ENCODE peak calls at places on chromosomes 16 and 17, in nine cellular contexts. U, X, V, K, B, M, H, Z and T are unnamed samples.

GRCh38 chr16:57801856-57802634 is at the start of gene KIFC3:
- DNase-seq in Z (peak; percentile 47), V (peak; percentile 72), B (peak; percentile 93), X (peak; percentile 84), M (peak; percentile 93), K (peak; percentile 92), H (peak; percentile 92), U (no peak), T (peak; percentile 88)

GRCh38 chr16:68257251-68257905 is 6.9 kb upstream of the SLC7A6 start:
- DNase-seq in B (no peak), Z (peak; percentile 33), K (no peak), X (no peak), V (peak; percentile 20), H (peak; percentile 29), M (no peak), U (no peak), T (no peak)

GRCh38 chr17:50785942-50786570 is 18.7 kb upstream of the ANKRD40CL start:
- DNase-seq in K (no peak), V (peak; percentile 90), H (peak; percentile 73), U (no peak), M (no peak), Z (no peak), B (peak; percentile 57), X (peak; percentile 65), T (no peak)

GRCh38 chr16:68387301-68387700 is 61.0 kb downstream of the SMPD3 start:
- DNase-seq in Z (peak; percentile 95), H (no peak), B (no peak), U (no peak), K (no peak), M (no peak), V (no peak), X (no peak), T (no peak)

GRCh38 chr16:2969545-2970521 is 685 bp downstream of the PAQR4 start:
- DNase-seq in K (peak; percentile 59), M (peak; percentile 92), U (peak; percentile 42), H (peak; percentile 80), B (no peak), X (peak; percentile 32), V (peak; percentile 49), Z (peak; percentile 51), T (peak; percentile 59)

GRCh38 chr16:76483510-76483909 is 206.3 kb downstream of the CNTNAP4 start:
- DNase-seq in U (no peak), Z (no peak), B (no peak), X (no peak), M (no peak), K (no peak), V (no peak), H (no peak), T (no peak)

GRCh38 chr16:83356266-83356665 is 451.5 kb upstream of the HSBP1 start:
- DNase-seq in X (peak; percentile 71), K (peak; percentile 12), V (peak; percentile 65), M (no peak), Z (peak; percentile 45), B (no peak), H (peak; percentile 78), U (peak; percentile 39), T (no peak)

GRCh38 chr17:63173450-63173849 is 207.4 kb downstream of the TANC2 start:
- DNase-seq in M (no peak), V (no peak), X (no peak), K (no peak), B (no peak), H (no peak), U (no peak), Z (no peak), T (no peak)

GRCh38 chr17:27559506-27559931 is 71.5 kb upstream of the LGALS9 start:
- DNase-seq in B (peak; percentile 76), Z (no peak), V (peak; percentile 87), X (peak; percentile 95), M (peak; percentile 60), K (peak; percentile 50), H (peak; percentile 74), U (no peak), T (no peak)

GRCh38 chr16:46920402-46921068 is 36.4 kb downstream of the GPT2 start:
- DNase-seq in H (no peak), V (no peak), B (no peak), Z (peak; percentile 60), M (no peak), X (no peak), U (no peak), K (no peak), T (no peak)

DNA sequence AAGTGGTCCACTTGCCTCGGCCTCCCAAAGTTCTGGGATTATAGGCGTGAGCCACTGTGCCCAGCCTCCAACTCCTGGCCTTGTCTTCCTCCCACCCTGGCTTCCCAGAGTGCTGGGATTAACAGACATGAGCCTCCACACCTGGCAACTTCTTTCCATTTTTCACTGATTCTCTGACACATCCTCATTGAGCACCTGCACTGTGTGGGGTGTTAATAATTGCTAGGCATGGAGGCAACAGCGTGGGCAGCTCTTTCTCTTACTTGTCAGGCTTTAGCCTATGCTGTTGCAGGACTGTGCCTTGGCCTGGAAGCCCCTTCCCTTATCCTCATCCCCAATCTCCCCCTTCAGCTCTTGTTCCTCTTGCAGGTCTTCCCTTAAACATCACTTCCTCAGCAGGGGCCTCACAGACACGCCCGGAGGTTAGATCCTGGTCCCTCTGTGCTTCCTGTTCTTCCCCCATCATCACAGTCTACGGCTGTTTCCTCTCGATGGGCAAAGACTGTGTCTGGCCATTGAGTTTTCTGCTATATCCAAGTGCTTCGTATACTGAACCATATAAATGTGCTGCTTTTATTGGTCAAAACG is 7.9 kb downstream of the QPRT start:
- DNase-seq in H (no peak), K (no peak), Z (no peak), V (no peak), M (no peak), X (no peak), B (no peak), U (no peak), T (no peak)
- H3K27ac ChIP-seq in H (no peak overlapping the region), K (no peak overlapping the region), Z (no peak overlapping the region), V (no peak overlapping the region), M (no peak overlapping the region), X (no peak overlapping the region), B (no peak overlapping the region), U (no peak overlapping the region), T (no peak overlapping the region)

GRCh38 chr17:5237541-5238016 is 2.9 kb upstream of the SCIMP start:
- DNase-seq in B (no peak), K (peak; percentile 36), H (peak; percentile 65), M (peak; percentile 80), V (peak; percentile 50), X (peak; percentile 69), U (peak; percentile 37), Z (peak; percentile 59), T (peak; percentile 26)

GRCh38 chr17:5238333-5238732 is 3.7 kb upstream of the SCIMP start:
- DNase-seq in U (no peak), X (no peak), Z (no peak), H (no peak), V (no peak), B (no peak), K (no peak), M (peak; percentile 53), T (no peak)

GRCh38 chr17:5241861-5242671 is 7.4 kb upstream of the SCIMP start:
- DNase-seq in H (no peak), V (no peak), K (no peak), B (no peak), M (peak; percentile 78), Z (peak; percentile 87), X (no peak), U (no peak), T (no peak)

GRCh38 chr17:5234645-5235576 is at the start of gene SCIMP:
- DNase-seq in M (peak; percentile 85), Z (no peak), U (no peak), H (no peak), K (peak; percentile 49), B (no peak), X (no peak), V (no peak), T (peak; percentile 23)

DNA sequence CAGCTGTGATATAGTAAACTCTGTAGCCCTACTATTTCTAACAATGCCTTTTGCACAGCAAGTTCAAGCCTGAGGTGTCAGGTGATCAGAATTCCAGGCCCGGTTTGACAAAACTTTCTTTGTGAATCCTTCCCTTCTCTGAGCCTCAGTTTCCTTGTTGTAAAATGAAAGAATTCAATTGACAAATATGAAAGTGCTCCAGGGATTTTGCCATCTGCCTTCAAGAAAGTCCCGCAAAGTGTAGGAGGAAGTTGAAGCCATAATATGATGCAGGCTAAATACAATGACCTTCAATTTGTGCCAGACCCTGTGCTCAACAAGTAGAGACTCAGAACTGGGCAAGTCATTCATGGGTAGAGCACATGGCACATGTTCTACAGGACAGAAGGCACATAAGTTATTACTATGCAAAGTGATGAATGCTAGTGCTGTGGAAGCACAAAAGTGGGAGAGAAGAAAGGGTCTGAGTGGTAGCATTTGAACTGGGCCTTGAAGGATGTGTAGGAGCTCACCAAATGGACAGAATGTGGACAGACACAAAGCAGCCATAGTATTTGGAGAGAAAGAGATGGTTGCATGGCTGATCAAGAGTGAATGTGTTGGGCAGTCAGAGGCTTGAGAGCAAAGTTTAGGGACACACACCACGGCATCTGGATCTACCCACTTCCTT is 2.3 kb upstream of the SCIMP start:
- DNase-seq in V (no peak), X (no peak), U (no peak), M (no peak), H (no peak), B (no peak), Z (no peak), K (no peak), T (no peak)
- H3K27ac ChIP-seq in V (no peak overlapping the region), X (no peak overlapping the region), U (no peak overlapping the region), M (peak overlapping the region; percentile 66), H (no peak overlapping the region), B (no peak overlapping the region), Z (no peak overlapping the region), K (no peak overlapping the region), T (no peak overlapping the region)

GRCh38 chr16:49596119-49596518 is 222.5 kb downstream of the C16orf78 start:
- DNase-seq in H (no peak), V (peak; percentile 15), X (peak; percentile 64), U (no peak), Z (no peak), B (no peak), M (no peak), K (no peak), T (no peak)
- H3K27ac ChIP-seq in H (no peak overlapping the region), V (no peak overlapping the region), X (no peak overlapping the region), U (no peak overlapping the region), Z (peak overlapping the region; percentile 62), B (peak overlapping the region; percentile 72), M (no peak overlapping the region), K (peak overlapping the region; percentile 58), T (peak overlapping the region; percentile 56)

GRCh38 chr17:44830359-44831269 is 527 bp upstream of the GJC1 start:
- DNase-seq in V (no peak), X (peak; percentile 52), B (peak; percentile 42), K (peak; percentile 19), Z (no peak), H (peak; percentile 64), M (peak; percentile 64), U (no peak), T (no peak)
- H3K27ac ChIP-seq in V (peak overlapping the region; percentile 66), X (peak overlapping the region; percentile 82), B (no peak overlapping the region), K (peak overlapping the region; percentile 89), Z (peak overlapping the region; percentile 54), H (no peak overlapping the region), M (no peak overlapping the region), U (peak overlapping the region; percentile 75), T (peak overlapping the region; percentile 94)